ENCODE peak calls at places on chromosomes 4 and X, in seven cellular contexts. U, G, T, D, Z, N and W are unnamed samples.

GRCh38 chrX:154378059-154378798 is 866 bp upstream of the EMD start:
- DNase-seq in U (no peak), G (no peak), T (peak; percentile 66), D (peak; percentile 97), Z (no peak), N (no peak), W (no peak)

GRCh38 chr4:8000721-8001491 is 61.2 kb upstream of the AFAP1 start:
- DNase-seq in U (no peak), G (no peak), T (no peak), D (no peak), Z (no peak), N (no peak), W (no peak)

GRCh38 chr4:24477919-24478318 is 106.4 kb downstream of the DHX15 start:
- DNase-seq in U (peak; percentile 76), G (peak; percentile 92), T (peak; percentile 62), D (no peak), Z (no peak), N (no peak), W (no peak)

GRCh38 chr4:119040261-119040660 is 95.4 kb upstream of the MYOZ2 start:
- DNase-seq in U (no peak), G (peak; percentile 22), T (peak; percentile 21), D (no peak), Z (no peak), N (no peak), W (no peak)

GRCh38 chr4:105280338-105280809 is 133.7 kb downstream of the TET2 start:
- DNase-seq in U (peak; percentile 64), G (peak; percentile 49), T (peak; percentile 84), D (no peak), Z (no peak), N (no peak), W (no peak)

GRCh38 chr4:147843162-147843561 is 111.3 kb downstream of the ARHGAP10 start:
- DNase-seq in U (no peak), G (no peak), T (no peak), D (no peak), Z (no peak), N (peak; percentile 61), W (no peak)

GRCh38 chrX:17822351-17822750 is 38.7 kb downstream of the RAI2 start:
- DNase-seq in U (no peak), G (peak; percentile 4), T (peak; percentile 3), D (no peak), Z (no peak), N (no peak), W (no peak)

GRCh38 chr4:141853091-141853734 is 216.8 kb downstream of the IL15 start:
- DNase-seq in U (no peak), G (no peak), T (peak; percentile 30), D (no peak), Z (no peak), N (no peak), W (no peak)

GRCh38 chrX:37701588-37701987 is 16.0 kb downstream of the XK start:
- DNase-seq in U (no peak), G (no peak), T (no peak), D (no peak), Z (no peak), N (no peak), W (no peak)

GRCh38 chr4:184689681-184690080 is 40.1 kb downstream of the PRIMPOL start:
- DNase-seq in U (no peak), G (peak; percentile 51), T (peak; percentile 22), D (no peak), Z (no peak), N (no peak), W (no peak)

GRCh38 chr4:55611358-55612059 is 19.5 kb upstream of the PDCL2 start:
- DNase-seq in U (no peak), G (no peak), T (no peak), D (no peak), Z (no peak), N (no peak), W (no peak)

GRCh38 chr4:123826896-123827295 is 430.3 kb downstream of the SPRY1 start:
- DNase-seq in U (peak; percentile 91), G (peak; percentile 84), T (peak; percentile 78), D (no peak), Z (no peak), N (no peak), W (no peak)

GRCh38 chr4:23966720-23967119 is 76.9 kb upstream of the PPARGC1A start:
- DNase-seq in U (no peak), G (peak; percentile 38), T (peak; percentile 5), D (no peak), Z (no peak), N (no peak), W (no peak)

GRCh38 chr4:169252339-169253086 is 18.2 kb downstream of the SH3RF1 start:
- DNase-seq in U (peak; percentile 69), G (peak; percentile 93), T (no peak), D (no peak), Z (no peak), N (no peak), W (no peak)